ENCODE peak calls at places on chromosome 5, in seven cellular contexts. One of them, this sample, is unnamed.

GRCh38 chr5:136113606-136114005 is 19.0 kb upstream of the SMAD5 start:
- DNase-seq in trophoblast cell: no peak
- DNase-seq in H1: no peak
- DNase-seq in neuronal stem cell: no peak
- DNase-seq in mesendoderm: no peak
- DNase-seq in H9: no peak
- DNase-seq in IMR-90: no peak
- DNase-seq in this sample: no peak

GRCh38 chr5:6632324-6632930 is 417 bp downstream of the NSUN2 start:
- DNase-seq in trophoblast cell: peak
- DNase-seq in IMR-90: no peak
- DNase-seq in H1: no peak
- DNase-seq in mesendoderm: peak
- DNase-seq in neuronal stem cell: no peak
- DNase-seq in H9: no peak
- DNase-seq in this sample: peak

GRCh38 chr5:137888875-137889759 is at the start of gene PKD2L2:
- DNase-seq in mesendoderm: peak
- DNase-seq in H9: peak
- DNase-seq in trophoblast cell: peak
- DNase-seq in IMR-90: peak
- DNase-seq in H1: peak
- DNase-seq in neuronal stem cell: peak
- DNase-seq in this sample: no peak

GRCh38 chr5:131256507-131256823 is 7.4 kb upstream of the CDC42SE2 start:
- DNase-seq in neuronal stem cell: no peak
- DNase-seq in trophoblast cell: no peak
- DNase-seq in IMR-90: no peak
- DNase-seq in mesendoderm: no peak
- DNase-seq in H1: no peak
- DNase-seq in H9: no peak
- DNase-seq in this sample: no peak

GRCh38 chr5:392431-392988 is 50.5 kb upstream of the EXOC3 start:
- DNase-seq in trophoblast cell: peak
- DNase-seq in neuronal stem cell: no peak
- DNase-seq in H1: no peak
- DNase-seq in mesendoderm: peak
- DNase-seq in IMR-90: peak
- DNase-seq in H9: peak
- DNase-seq in this sample: peak

GRCh38 chr5:66454186-66455078 is 141.8 kb upstream of the MAST4 start:
- DNase-seq in trophoblast cell: peak
- DNase-seq in neuronal stem cell: no peak
- DNase-seq in H9: no peak
- DNase-seq in H1: no peak
- DNase-seq in mesendoderm: peak
- DNase-seq in IMR-90: no peak
- DNase-seq in this sample: no peak

GRCh38 chr5:68911840-68912690 is 181.7 kb upstream of the SLC30A5 start:
- DNase-seq in IMR-90: peak
- DNase-seq in mesendoderm: no peak
- DNase-seq in trophoblast cell: no peak
- DNase-seq in H9: no peak
- DNase-seq in H1: no peak
- DNase-seq in neuronal stem cell: no peak
- DNase-seq in this sample: peak

GRCh38 chr5:141778211-141778610 is 96.2 kb upstream of the ARAP3 start:
- DNase-seq in H1: no peak
- DNase-seq in IMR-90: peak
- DNase-seq in neuronal stem cell: no peak
- DNase-seq in trophoblast cell: no peak
- DNase-seq in mesendoderm: peak
- DNase-seq in H9: no peak
- DNase-seq in this sample: peak

GRCh38 chr5:134784241-134784920 is 25.8 kb downstream of the DDX46 start:
- DNase-seq in neuronal stem cell: no peak
- DNase-seq in mesendoderm: no peak
- DNase-seq in IMR-90: peak
- DNase-seq in trophoblast cell: no peak
- DNase-seq in H9: no peak
- DNase-seq in H1: no peak
- DNase-seq in this sample: peak

GRCh38 chr5:16656561-16657191 is 39.9 kb upstream of the RETREG1 start:
- DNase-seq in IMR-90: no peak
- DNase-seq in H1: no peak
- DNase-seq in mesendoderm: no peak
- DNase-seq in trophoblast cell: peak
- DNase-seq in neuronal stem cell: no peak
- DNase-seq in H9: no peak
- DNase-seq in this sample: peak

GRCh38 chr5:168879929-168880328 is 300.8 kb upstream of the PANK3 start:
- DNase-seq in H9: no peak
- DNase-seq in mesendoderm: no peak
- DNase-seq in H1: no peak
- DNase-seq in trophoblast cell: no peak
- DNase-seq in IMR-90: no peak
- DNase-seq in neuronal stem cell: no peak
- DNase-seq in this sample: no peak

GRCh38 chr5:134176523-134177196 is at the start of gene SKP1:
- DNase-seq in H9: peak
- DNase-seq in trophoblast cell: peak
- DNase-seq in mesendoderm: peak
- DNase-seq in IMR-90: peak
- DNase-seq in H1: peak
- DNase-seq in neuronal stem cell: peak
- DNase-seq in this sample: peak

GRCh38 chr5:144068926-144069325 is 101.5 kb downstream of the YIPF5 start:
- DNase-seq in H9: no peak
- DNase-seq in IMR-90: no peak
- DNase-seq in neuronal stem cell: peak
- DNase-seq in H1: no peak
- DNase-seq in trophoblast cell: no peak
- DNase-seq in mesendoderm: peak
- DNase-seq in this sample: no peak

GRCh38 chr5:68555891-68556689 is 340.5 kb downstream of the PIK3R1 start:
- DNase-seq in H9: no peak
- DNase-seq in H1: no peak
- DNase-seq in mesendoderm: peak
- DNase-seq in neuronal stem cell: no peak
- DNase-seq in IMR-90: no peak
- DNase-seq in trophoblast cell: peak
- DNase-seq in this sample: no peak

GRCh38 chr5:87746891-87747366 is 334.2 kb upstream of the CCNH start:
- DNase-seq in IMR-90: no peak
- DNase-seq in neuronal stem cell: no peak
- DNase-seq in H1: no peak
- DNase-seq in trophoblast cell: no peak
- DNase-seq in H9: no peak
- DNase-seq in mesendoderm: no peak
- DNase-seq in this sample: no peak

GRCh38 chr5:88785396-88786216 is 97.4 kb downstream of the MEF2C start:
- DNase-seq in H9: no peak
- DNase-seq in IMR-90: peak
- DNase-seq in trophoblast cell: peak
- DNase-seq in neuronal stem cell: no peak
- DNase-seq in mesendoderm: peak
- DNase-seq in H1: peak
- DNase-seq in this sample: peak
- H3K9ac ChIP-seq in H9: no peak
- H3K9ac ChIP-seq in IMR-90: no peak
- H3K9ac ChIP-seq in trophoblast cell: no peak
- H3K9ac ChIP-seq in neuronal stem cell: no peak
- H3K9ac ChIP-seq in mesendoderm: no peak
- H3K9ac ChIP-seq in H1: no peak
- H3K9ac ChIP-seq in this sample: peak

DNA sequence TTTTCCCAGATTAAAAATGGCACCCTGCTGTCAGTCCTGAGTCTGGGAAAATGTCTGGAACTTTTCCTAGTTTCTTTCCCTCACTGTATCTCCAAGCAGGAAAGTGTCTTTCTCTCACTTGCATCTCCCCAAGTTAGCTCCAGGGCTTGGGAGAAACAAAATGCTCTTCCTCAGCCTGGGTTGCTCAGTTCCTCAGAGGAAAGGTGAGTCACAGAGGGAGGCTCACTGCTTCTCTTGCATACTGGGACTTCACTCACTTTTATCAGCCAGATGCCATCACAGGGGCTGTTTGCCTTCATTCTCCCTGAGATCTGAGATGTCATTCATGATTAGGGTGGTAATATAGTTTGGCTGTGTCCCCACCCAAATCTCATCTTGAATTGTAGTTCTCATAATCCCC is 519.9 kb downstream of the SEMA5A start:
- DNase-seq in mesendoderm: no peak
- DNase-seq in trophoblast cell: no peak
- DNase-seq in H1: no peak
- DNase-seq in neuronal stem cell: no peak
- DNase-seq in IMR-90: peak
- DNase-seq in H9: no peak
- DNase-seq in this sample: no peak
- H3K23ac ChIP-seq in mesendoderm: no peak
- H3K23ac ChIP-seq in trophoblast cell: no peak
- H3K23ac ChIP-seq in H1: no peak
- H3K23ac ChIP-seq in neuronal stem cell: no peak
- H3K23ac ChIP-seq in IMR-90: no peak
- H3K23ac ChIP-seq in H9: no peak
- H3K23ac ChIP-seq in this sample: no peak

DNA sequence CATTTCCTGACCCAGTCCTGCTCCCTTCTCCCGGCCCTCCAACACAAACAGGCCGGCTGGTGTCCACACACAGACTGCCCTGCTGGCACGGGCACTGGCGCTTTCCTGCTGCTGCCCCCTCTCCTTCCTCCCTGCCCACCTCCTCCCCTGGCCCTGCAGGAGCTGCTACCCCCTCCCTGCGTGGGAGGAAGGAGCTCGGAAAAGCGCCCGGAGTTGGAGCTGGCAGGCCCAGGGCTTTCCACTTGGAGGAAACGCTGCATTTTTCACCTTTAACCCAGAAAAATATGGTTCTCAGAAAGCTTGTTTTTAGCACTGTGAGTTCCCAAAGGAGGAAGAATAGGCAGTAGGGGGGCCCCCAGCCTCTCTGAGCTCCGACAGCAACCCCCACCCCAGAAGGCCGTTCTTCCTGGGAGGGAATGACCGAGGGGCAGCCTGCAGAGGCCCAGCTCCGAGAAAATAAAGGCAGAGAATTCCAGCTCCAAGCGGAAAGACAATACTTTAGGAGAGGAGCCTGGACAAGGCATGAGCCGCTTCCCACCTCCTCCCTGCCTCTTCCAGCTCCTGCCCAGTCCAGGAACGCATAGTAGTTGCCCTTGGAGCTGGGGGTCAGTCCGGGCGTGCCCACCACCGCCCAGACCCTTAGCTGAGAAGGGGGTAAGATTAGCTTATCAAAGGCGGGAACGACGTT is 88.9 kb downstream of the LIFR start:
- DNase-seq in H1: no peak
- DNase-seq in neuronal stem cell: no peak
- DNase-seq in trophoblast cell: no peak
- DNase-seq in H9: no peak
- DNase-seq in IMR-90: peak
- DNase-seq in mesendoderm: no peak
- DNase-seq in this sample: no peak
- H3K9ac ChIP-seq in H1: no peak
- H3K9ac ChIP-seq in neuronal stem cell: no peak
- H3K9ac ChIP-seq in trophoblast cell: no peak
- H3K9ac ChIP-seq in H9: no peak
- H3K9ac ChIP-seq in IMR-90: peak
- H3K9ac ChIP-seq in mesendoderm: no peak
- H3K9ac ChIP-seq in this sample: peak

DNA sequence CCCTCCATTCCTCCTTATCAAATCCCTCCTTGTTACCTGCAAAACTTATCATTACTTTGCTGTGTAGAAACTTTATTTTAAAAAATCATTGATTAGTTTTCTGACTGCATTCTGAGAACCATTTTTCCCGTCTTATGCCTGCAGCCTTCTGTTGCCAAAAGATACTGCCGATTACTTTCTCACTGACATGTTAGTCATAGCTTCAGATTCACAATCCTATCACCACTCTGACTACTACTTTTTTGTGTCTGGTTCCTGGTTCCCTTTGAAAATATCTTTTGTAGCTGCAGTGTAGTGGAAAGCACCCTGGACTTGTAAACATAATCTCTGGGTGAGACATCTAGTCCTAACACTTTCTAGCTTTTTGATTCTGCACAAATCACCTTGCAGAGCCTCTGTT is 71.7 kb downstream of the NR2F1 start:
- DNase-seq in IMR-90: peak
- DNase-seq in H9: no peak
- DNase-seq in neuronal stem cell: no peak
- DNase-seq in trophoblast cell: no peak
- DNase-seq in mesendoderm: no peak
- DNase-seq in H1: no peak
- DNase-seq in this sample: no peak
- H3K23ac ChIP-seq in IMR-90: no peak
- H3K23ac ChIP-seq in H9: no peak
- H3K23ac ChIP-seq in neuronal stem cell: no peak
- H3K23ac ChIP-seq in trophoblast cell: no peak
- H3K23ac ChIP-seq in mesendoderm: no peak
- H3K23ac ChIP-seq in H1: no peak
- H3K23ac ChIP-seq in this sample: no peak

GRCh38 chr5:17896605-17897004 is 262.3 kb downstream of the TAF11L14 start:
- DNase-seq in H1: no peak
- DNase-seq in trophoblast cell: no peak
- DNase-seq in IMR-90: peak
- DNase-seq in mesendoderm: peak
- DNase-seq in H9: no peak
- DNase-seq in neuronal stem cell: no peak
- DNase-seq in this sample: peak

GRCh38 chr5:17891881-17892280 is 257.6 kb downstream of the TAF11L14 start:
- DNase-seq in neuronal stem cell: no peak
- DNase-seq in trophoblast cell: no peak
- DNase-seq in mesendoderm: peak
- DNase-seq in IMR-90: no peak
- DNase-seq in H1: no peak
- DNase-seq in H9: no peak
- DNase-seq in this sample: no peak

GRCh38 chr5:17897776-17898175 is 263.5 kb downstream of the TAF11L14 start:
- DNase-seq in H1: no peak
- DNase-seq in IMR-90: no peak
- DNase-seq in mesendoderm: no peak
- DNase-seq in H9: no peak
- DNase-seq in neuronal stem cell: no peak
- DNase-seq in trophoblast cell: no peak
- DNase-seq in this sample: no peak

GRCh38 chr5:17898766-17899165 is 264.5 kb downstream of the TAF11L14 start:
- DNase-seq in mesendoderm: no peak
- DNase-seq in H9: no peak
- DNase-seq in H1: no peak
- DNase-seq in IMR-90: no peak
- DNase-seq in trophoblast cell: no peak
- DNase-seq in neuronal stem cell: no peak
- DNase-seq in this sample: no peak

GRCh38 chr5:17895296-17896058 is 261.2 kb downstream of the TAF11L14 start:
- DNase-seq in H9: no peak
- DNase-seq in H1: no peak
- DNase-seq in trophoblast cell: no peak
- DNase-seq in mesendoderm: no peak
- DNase-seq in neuronal stem cell: no peak
- DNase-seq in IMR-90: no peak
- DNase-seq in this sample: no peak
- H3K9ac ChIP-seq in H9: no peak
- H3K9ac ChIP-seq in H1: no peak
- H3K9ac ChIP-seq in trophoblast cell: no peak
- H3K9ac ChIP-seq in mesendoderm: no peak
- H3K9ac ChIP-seq in neuronal stem cell: no peak
- H3K9ac ChIP-seq in IMR-90: no peak
- H3K9ac ChIP-seq in this sample: peak

This sample was measured in mesenchymal stem cell.